ENCODE peak calls at places on chromosomes 16 and 17, in five cellular contexts. S is HCT116, H is GM12878, W is K562, R is HepG2. I is an unnamed sample.

GRCh38 chr17:48131216-48131824 is 23.8 kb downstream of the SNX11 start:
- DNase-seq in S (peak), H (no peak), W (peak), R (peak), I (peak)

GRCh38 chr16:57740423-57741071 is 5.0 kb downstream of the KATNB1 start:
- DNase-seq in S (no peak), H (no peak), W (no peak), R (no peak), I (no peak)

GRCh38 chr16:83968891-83969672 is 1.0 kb downstream of the NECAB2 start:
- DNase-seq in S (no peak), H (no peak), W (no peak), R (no peak), I (no peak)

GRCh38 chr17:67476787-67477335 is 99.8 kb downstream of the PITPNC1 start:
- DNase-seq in S (no peak), H (no peak), W (no peak), R (no peak), I (no peak)

GRCh38 chr17:29954405-29954804 is 13.0 kb downstream of the EFCAB5 start:
- DNase-seq in S (no peak), H (no peak), W (peak), R (no peak), I (no peak)

GRCh38 chr17:59370580-59371299 is 39.3 kb downstream of the YPEL2 start:
- DNase-seq in S (no peak), H (no peak), W (no peak), R (no peak), I (no peak)

GRCh38 chr17:40901981-40902862 is 17.2 kb upstream of the KRT20 start:
- DNase-seq in S (peak), H (no peak), W (no peak), R (peak), I (no peak)

GRCh38 chr17:41167561-41167960 is 460 bp downstream of the KRTAP4-3 start:
- DNase-seq in S (no peak), H (no peak), W (no peak), R (no peak), I (no peak)

GRCh38 chr17:65388911-65389310 is 172.5 kb downstream of the AXIN2 start:
- DNase-seq in S (no peak), H (no peak), W (no peak), R (no peak), I (no peak)

GRCh38 chr17:19977360-19978205 is at the start of gene AKAP10:
- DNase-seq in S (peak), H (peak), W (peak), R (peak), I (no peak)

GRCh38 chr17:7552621-7553051 is 3.8 kb downstream of the TNFSF12 start:
- DNase-seq in S (no peak), H (peak), W (no peak), R (no peak), I (no peak)

GRCh38 chr17:15377608-15378007 is 36.2 kb upstream of the TEKT3 start:
- DNase-seq in S (peak), H (no peak), W (no peak), R (peak), I (no peak)

GRCh38 chr17:13921841-13922776 is 147.2 kb upstream of the COX10 start:
- DNase-seq in S (no peak), H (no peak), W (no peak), R (no peak), I (no peak)
- TF ChIP-seq YY1 in S (no peak), H (no peak), W (no peak), R (no peak), I (no peak)

GRCh38 chr17:74749262-74750038 is 1.0 kb downstream of the NHERF1 start:
- DNase-seq in S (no peak), H (no peak), W (peak), R (no peak), I (no peak)
- TF ChIP-seq MAX in S (no peak), H (no peak), W (no peak), R (no peak), I (peak)

GRCh38 chr16:68234188-68235104 is 1.5 kb downstream of the ESRP2 start:
- DNase-seq in S (peak), H (no peak), W (no peak), R (peak), I (peak)

GRCh38 chr16:68233835-68234187 is 2.1 kb downstream of the ESRP2 start:
- DNase-seq in S (no peak), H (no peak), W (no peak), R (no peak), I (no peak)

GRCh38 chr16:68236804-68237242 is 896 bp upstream of the ESRP2 start:
- DNase-seq in S (no peak), H (no peak), W (no peak), R (peak), I (no peak)

GRCh38 chr16:68235882-68236803 is at the start of gene ESRP2:
- DNase-seq in S (peak), H (no peak), W (no peak), R (peak), I (peak)

DNA sequence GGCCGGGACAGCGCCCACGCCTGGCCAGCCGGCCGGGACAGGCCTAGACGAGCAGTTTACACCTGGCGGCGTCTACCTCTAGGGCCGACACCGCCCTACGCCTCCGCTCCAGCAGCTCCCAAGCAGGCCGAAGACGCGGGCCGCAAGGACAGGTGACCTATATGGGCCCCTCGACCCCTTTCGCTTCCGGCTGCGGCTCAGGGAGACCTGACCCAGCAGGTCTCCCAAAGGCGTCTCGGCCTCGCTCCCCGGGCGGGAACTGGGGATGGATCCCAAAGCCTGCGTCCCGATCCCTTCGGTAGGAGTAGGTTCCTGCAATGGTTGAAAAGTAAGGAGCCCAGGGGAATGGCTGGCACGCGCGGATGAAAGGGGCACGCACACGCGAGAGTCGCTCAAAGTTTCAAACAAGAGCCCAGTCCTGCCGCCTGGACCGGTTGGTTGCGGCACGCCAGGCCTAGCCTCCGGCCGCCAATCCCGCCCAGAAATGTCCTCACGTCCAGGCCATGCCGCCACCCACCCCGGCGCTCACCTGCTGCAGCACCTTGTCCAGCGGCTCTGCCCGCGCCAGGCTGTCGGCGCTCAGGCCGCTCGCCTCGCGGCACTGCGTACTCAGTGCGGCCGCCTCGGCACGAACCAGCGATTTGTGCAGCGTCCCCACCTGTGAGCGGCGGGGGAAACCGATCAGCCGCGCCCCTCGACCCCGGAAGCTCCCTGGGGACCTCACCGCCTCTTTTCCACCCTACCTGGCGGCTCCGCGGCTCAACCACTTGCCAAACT is 634 bp downstream of the ESRP2 start:
- DNase-seq in S (no peak), H (no peak), W (no peak), R (peak), I (peak)
- TF ChIP-seq EZH2 in S (no peak), H (no peak), W (no peak), R (no peak), I (peak)

GRCh38 chr17:70624208-70624607 is 454.9 kb downstream of the KCNJ2 start:
- DNase-seq in S (no peak), H (no peak), W (no peak), R (no peak), I (no peak)

GRCh38 chr17:70622382-70623260 is 453.3 kb downstream of the KCNJ2 start:
- DNase-seq in S (peak), H (no peak), W (peak), R (no peak), I (peak)

GRCh38 chr17:70621593-70621992 is 452.3 kb downstream of the KCNJ2 start:
- DNase-seq in S (no peak), H (no peak), W (no peak), R (no peak), I (no peak)
- TF ChIP-seq YY1 in S (no peak), H (no peak), W (no peak), R (no peak), I (no peak)

GRCh38 chr16:2224183-2224486 is 744 bp downstream of the E4F1 start:
- DNase-seq in S (no peak), H (no peak), W (peak), R (peak), I (no peak)
- TF ChIP-seq MAX in S (no peak), H (no peak), W (no peak), R (no peak), I (no peak)

GRCh38 chr16:3035289-3035971 is 1.3 kb downstream of the BICDL2 start:
- DNase-seq in S (no peak), H (no peak), W (no peak), R (no peak), I (no peak)

GRCh38 chr16:3038256-3038655 is 1.5 kb upstream of the BICDL2 start:
- DNase-seq in S (no peak), H (no peak), W (no peak), R (peak), I (peak)

GRCh38 chr16:3038896-3039295 is 2.2 kb upstream of the BICDL2 start:
- DNase-seq in S (no peak), H (no peak), W (no peak), R (no peak), I (no peak)

GRCh38 chr16:3035972-3036725 is 595 bp downstream of the BICDL2 start:
- DNase-seq in S (no peak), H (no peak), W (no peak), R (no peak), I (no peak)

GRCh38 chr16:3036726-3037315 is at the start of gene BICDL2:
- DNase-seq in S (no peak), H (no peak), W (no peak), R (no peak), I (peak)
- TF ChIP-seq EZH2 in S (no peak), H (no peak), W (peak), R (no peak), I (no peak)

GRCh38 chr17:76512366-76513305 is 11.4 kb upstream of the RHBDF2 start:
- DNase-seq in S (no peak), H (no peak), W (no peak), R (no peak), I (no peak)

GRCh38 chr17:76511562-76512365 is 10.5 kb upstream of the RHBDF2 start:
- DNase-seq in S (no peak), H (no peak), W (no peak), R (no peak), I (no peak)

GRCh38 chr17:76513306-76513692 is 12.1 kb upstream of the RHBDF2 start:
- DNase-seq in S (no peak), H (no peak), W (no peak), R (no peak), I (no peak)

GRCh38 chr17:76517638-76518038 is 16.4 kb upstream of the RHBDF2 start:
- DNase-seq in S (no peak), H (no peak), W (no peak), R (peak), I (no peak)

GRCh38 chr17:76515291-76515949 is 14.2 kb upstream of the RHBDF2 start:
- DNase-seq in S (no peak), H (peak), W (no peak), R (no peak), I (no peak)
- TF ChIP-seq YY1 in S (no peak), H (peak), W (no peak), R (no peak), I (no peak)

DNA sequence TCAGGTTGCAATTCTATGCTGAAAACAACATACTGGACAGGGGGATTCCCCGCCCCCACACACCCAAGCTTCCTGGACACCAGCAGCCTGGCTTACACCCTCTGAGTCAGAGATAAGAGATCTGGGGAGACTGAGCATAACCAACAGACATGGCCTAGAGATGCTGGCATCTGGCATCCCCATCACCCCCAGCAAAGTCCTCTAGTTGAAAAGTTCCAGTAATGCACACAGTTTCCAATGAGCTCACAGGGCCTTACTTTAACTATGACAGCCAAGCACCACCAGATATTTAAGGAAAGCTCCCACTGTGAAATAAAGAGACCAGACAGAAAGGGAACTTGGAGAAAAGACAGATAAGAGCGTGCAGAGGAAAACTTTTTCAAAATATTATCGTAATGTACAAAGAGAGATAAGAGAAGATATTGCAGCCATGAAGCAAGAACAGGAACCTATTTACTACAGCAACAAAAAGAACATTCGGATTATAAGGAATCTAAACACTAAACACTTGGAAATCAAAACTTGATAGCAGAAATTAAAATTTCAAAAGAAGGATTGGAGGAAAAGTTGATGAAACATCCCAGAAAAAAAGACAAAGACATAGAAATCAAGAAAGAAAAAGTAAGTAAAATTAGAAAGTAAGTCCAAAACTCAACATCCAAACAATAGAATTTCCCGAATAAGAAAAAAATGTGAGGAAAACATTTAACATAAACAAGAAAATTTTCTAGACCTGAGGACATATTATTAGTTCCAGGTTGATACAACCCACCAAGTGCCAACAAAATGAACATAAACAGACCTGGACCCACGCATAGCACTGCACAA is 17.2 kb upstream of the ALOX15 start:
- DNase-seq in S (no peak), H (no peak), W (peak), R (no peak), I (no peak)
- TF ChIP-seq MAX in S (no peak), H (no peak), W (no peak), R (no peak), I (no peak)